ENCODE peak calls at places on chromosomes 4 and X, in four cellular contexts. T is activated CD4-positive, alpha-beta T cell treated with anti-CD3 and anti-CD28 coated beads for 24 hours; D is Calu3; I is activated CD8-positive, alpha-beta memory T cell treated with anti-CD3 and anti-CD28 coated beads for 48 hours. X is an unnamed sample.
A peak's percentile ranks its signal among the peaks of the same experiment; 100 is the strongest.

GRCh38 chrX:68462653-68463052 is 29.4 kb upstream of the OPHN1 start:
- DNase-seq in D (peak; percentile 37), I (no peak), T (no peak), X (no peak)

GRCh38 chr4:7868430-7868775 is 71.3 kb downstream of the AFAP1 start:
- DNase-seq in T (no peak), D (no peak), I (no peak), X (no peak)

GRCh38 chr4:6771229-6771671 is 11.3 kb upstream of the KIAA0232 start:
- DNase-seq in D (no peak), T (no peak), I (no peak), X (no peak)

GRCh38 chr4:5753366-5753765 is 42.4 kb downstream of the EVC start:
- DNase-seq in I (no peak), T (no peak), D (no peak), X (no peak)

GRCh38 chr4:119788334-119789266 is 160.0 kb upstream of the PDE5A start:
- DNase-seq in I (no peak), D (no peak), T (no peak), X (no peak)

GRCh38 chr4:1094336-1094690 is 19.1 kb downstream of the RNF212 start:
- DNase-seq in I (no peak), D (no peak), T (no peak), X (no peak)

GRCh38 chr4:183729430-183730328 is 70.6 kb downstream of the TRAPPC11 start:
- DNase-seq in D (no peak), T (no peak), I (no peak), X (no peak)

GRCh38 chrX:118761950-118762725 is 34.7 kb downstream of the IL13RA1 start:
- DNase-seq in I (no peak), T (no peak), D (no peak), X (no peak)

GRCh38 chr4:84451546-84451945 is 47.5 kb downstream of the NKX6-1 start:
- DNase-seq in D (no peak), T (no peak), I (no peak), X (no peak)

GRCh38 chrX:132209527-132209926 is 9.7 kb downstream of the RAP2C start:
- DNase-seq in I (no peak), T (no peak), D (no peak), X (no peak)

GRCh38 chr4:153261922-153262321 is 57.7 kb downstream of the TRIM2 start:
- DNase-seq in D (no peak), T (no peak), I (no peak), X (no peak)

GRCh38 chr4:104494822-104495559 is at the start of gene CXXC4:
- DNase-seq in D (peak; percentile 51), I (no peak), T (no peak), X (no peak)

GRCh38 chr4:134154097-134154496 is 47.5 kb downstream of the PABPC4L start:
- DNase-seq in I (no peak), T (no peak), D (no peak), X (no peak)

GRCh38 chr4:2186133-2186864 is 55.6 kb downstream of the HAUS3 start:
- DNase-seq in I (no peak), T (no peak), D (peak; percentile 50), X (no peak)

GRCh38 chr4:75637176-75637575 is 6.8 kb upstream of the CDKL2 start:
- DNase-seq in D (no peak), I (no peak), T (no peak), X (no peak)

GRCh38 chr4:109164011-109164410 is 138.4 kb downstream of the COL25A1 start:
- DNase-seq in T (no peak), I (no peak), D (peak; percentile 17), X (no peak)

GRCh38 chrX:15525664-15526416 is 25.2 kb downstream of the BMX start:
- DNase-seq in T (no peak), I (no peak), D (no peak), X (no peak)

GRCh38 chr4:15890246-15890829 is 48.2 kb downstream of the FGFBP1 start:
- DNase-seq in I (no peak), T (no peak), D (no peak), X (no peak)